ENCODE peak calls at places on chromosomes 7 and 10, in eight cellular contexts. N is hepatocyte, E is WERI-Rb-1, R is keratinocyte, W is small intestine, Q is adrenal gland, O is tibial nerve, C is uterus. F is an unnamed sample.

GRCh38 chr10:119521443-119522204 is 20.9 kb downstream of the RGS10 start:
- DNase-seq in N (no peak), E (no peak), R (peak), W (no peak), Q (no peak), O (no peak), C (no peak), F (no peak)

GRCh38 chr7:1638113-1638726 is 31.9 kb upstream of the ELFN1 start:
- DNase-seq in N (no peak), E (peak), R (no peak), W (no peak), Q (no peak), O (no peak), C (no peak), F (no peak)

GRCh38 chr7:115260381-115260780 is 338.5 kb downstream of the MDFIC start:
- DNase-seq in N (no peak), E (no peak), R (no peak), W (no peak), Q (no peak), O (no peak), C (no peak), F (no peak)

GRCh38 chr7:1396195-1396594 is 63.1 kb downstream of the MICALL2 start:
- DNase-seq in N (no peak), E (no peak), R (no peak), W (no peak), Q (no peak), O (no peak), C (no peak), F (no peak)

GRCh38 chr10:31242902-31243301 is 76.1 kb upstream of the ZEB1 start:
- DNase-seq in N (peak), E (no peak), R (no peak), W (no peak), Q (peak), O (no peak), C (no peak), F (peak)

GRCh38 chr10:59234814-59235429 is 58.5 kb downstream of the PHYHIPL start:
- DNase-seq in N (peak), E (no peak), R (no peak), W (peak), Q (no peak), O (peak), C (no peak), F (no peak)

GRCh38 chr7:127732306-127732705 is 80.3 kb downstream of the SND1 start:
- DNase-seq in N (no peak), E (no peak), R (no peak), W (no peak), Q (no peak), O (no peak), C (no peak), F (no peak)

GRCh38 chr10:5343979-5344378 is 20.8 kb upstream of the UCN3 start:
- DNase-seq in N (no peak), E (no peak), R (no peak), W (no peak), Q (no peak), O (no peak), C (no peak), F (no peak)

GRCh38 chr7:3922175-3922635 is 621.2 kb downstream of the SDK1 start:
- DNase-seq in N (peak), E (peak), R (peak), W (peak), Q (peak), O (peak), C (no peak), F (no peak)

GRCh38 chr7:147029935-147030334 is 913.3 kb downstream of the CNTNAP2 start:
- DNase-seq in N (no peak), E (no peak), R (no peak), W (no peak), Q (no peak), O (no peak), C (no peak), F (no peak)

GRCh38 chr10:74292871-74293427 is 141.9 kb downstream of the ADK start:
- DNase-seq in N (no peak), E (no peak), R (no peak), W (no peak), Q (no peak), O (no peak), C (no peak), F (no peak)

GRCh38 chr7:26365077-26365896 is 73.6 kb downstream of the SNX10 start:
- DNase-seq in N (peak), E (peak), R (no peak), W (peak), Q (peak), O (peak), C (peak), F (no peak)

GRCh38 chr10:21364196-21365114 is 161.0 kb downstream of the SKIDA1 start:
- DNase-seq in N (peak), E (no peak), R (peak), W (peak), Q (peak), O (no peak), C (no peak), F (no peak)

DNA sequence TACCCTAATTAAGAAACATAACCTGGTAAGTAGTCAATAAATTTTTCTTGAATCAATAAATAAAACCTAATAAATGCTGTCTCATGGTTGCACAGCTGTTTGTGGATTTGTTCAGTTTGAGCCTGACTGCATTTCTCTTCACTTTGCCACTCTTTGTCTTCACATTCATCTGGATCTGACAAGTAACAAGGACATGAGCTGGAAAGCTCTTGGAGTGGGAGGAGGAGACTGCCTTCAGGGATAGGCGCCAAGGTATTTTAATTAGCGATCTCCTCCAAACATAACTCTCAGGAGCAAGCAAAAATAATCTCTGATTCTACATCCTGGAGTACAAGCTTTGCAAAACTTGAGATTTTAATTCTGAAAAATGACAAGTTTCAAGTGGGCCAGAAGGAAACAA is 251.0 kb downstream of the BMPER start:
- DNase-seq in N (no peak), E (no peak), R (no peak), W (no peak), Q (no peak), O (no peak), C (no peak), F (no peak)
- H3K27ac ChIP-seq in N (no peak), E (no peak), R (no peak), W (no peak), Q (no peak), O (no peak), C (no peak), F (no peak)

DNA sequence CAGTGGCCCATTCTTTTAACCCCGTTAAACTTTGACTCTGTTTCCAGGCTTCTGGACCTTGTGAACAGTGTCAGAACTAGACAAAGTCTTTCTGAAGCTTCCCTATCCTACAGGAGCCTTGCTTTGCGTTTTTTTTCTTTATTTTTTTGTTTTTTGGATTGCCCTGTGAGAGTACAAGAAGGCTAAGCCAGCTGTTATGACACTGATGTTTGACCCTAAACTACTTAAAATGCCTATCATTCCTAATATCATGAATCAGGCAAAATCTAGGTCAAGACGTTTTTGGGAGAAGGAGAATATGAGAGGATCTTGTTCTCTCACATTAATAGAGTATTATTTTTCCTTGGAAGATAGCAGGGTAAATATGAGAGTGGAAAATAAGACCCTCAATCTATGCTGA is 79.8 kb downstream of the EPDR1 start:
- DNase-seq in N (no peak), E (no peak), R (no peak), W (no peak), Q (no peak), O (no peak), C (no peak), F (no peak)
- H3K27ac ChIP-seq in N (no peak), E (no peak), R (no peak), W (no peak), Q (peak), O (peak), C (peak), F (no peak)

DNA sequence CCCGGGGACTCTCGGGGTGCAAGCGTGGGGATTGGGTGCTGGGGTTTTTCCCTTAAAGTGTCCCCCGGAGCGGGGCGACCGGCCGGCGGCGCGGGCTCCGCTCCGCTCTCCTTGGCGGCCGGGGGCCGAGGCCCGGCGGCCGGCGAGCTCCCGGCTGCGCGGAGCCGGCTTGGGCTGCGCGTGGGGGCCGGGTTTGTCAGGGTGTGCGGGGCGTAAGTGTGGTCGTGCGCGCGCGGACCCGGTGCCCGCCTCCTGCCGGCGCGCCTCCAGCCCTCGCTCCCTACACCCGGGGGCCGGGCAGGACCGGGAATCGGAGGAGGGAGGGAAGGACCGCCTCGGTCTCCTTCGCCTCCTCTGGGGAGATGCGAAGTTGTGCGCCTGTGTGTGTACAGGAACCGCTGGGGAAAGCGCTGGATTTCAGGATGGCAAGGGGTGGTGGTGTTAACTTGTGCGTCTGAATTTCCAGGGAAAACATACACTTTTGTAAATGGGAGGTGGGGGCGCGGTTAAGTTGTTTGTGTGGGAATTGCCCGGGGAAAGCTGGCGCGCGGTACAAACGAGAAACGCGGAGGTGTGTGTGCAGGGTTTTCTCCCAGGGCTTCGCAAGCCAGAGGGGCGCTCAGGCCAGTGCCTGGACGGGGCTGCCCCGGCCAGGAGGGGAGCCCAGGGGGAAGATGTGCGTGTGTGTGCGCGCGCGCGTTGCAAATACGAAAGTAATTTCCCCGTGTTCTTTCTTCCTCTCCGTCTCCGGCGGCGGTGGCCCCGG is 742 bp downstream of the ZMIZ1 start:
- DNase-seq in N (peak), E (peak), R (no peak), W (peak), Q (peak), O (no peak), C (peak), F (peak)
- H3K27ac ChIP-seq in N (peak), E (peak), R (peak), W (peak), Q (peak), O (peak), C (peak), F (peak)

GRCh38 chr10:102704915-102705314 is 9.3 kb downstream of the ARL3 start:
- DNase-seq in N (no peak), E (no peak), R (no peak), W (no peak), Q (no peak), O (no peak), C (no peak), F (no peak)
- H3K27ac ChIP-seq in N (no peak), E (no peak), R (no peak), W (no peak), Q (no peak), O (no peak), C (no peak), F (no peak)

GRCh38 chr7:8963722-8964121 is 530.3 kb downstream of the NXPH1 start:
- DNase-seq in N (no peak), E (no peak), R (no peak), W (no peak), Q (no peak), O (no peak), C (no peak), F (no peak)
- H3K27ac ChIP-seq in N (no peak), E (no peak), R (no peak), W (no peak), Q (no peak), O (no peak), C (no peak), F (no peak)

DNA sequence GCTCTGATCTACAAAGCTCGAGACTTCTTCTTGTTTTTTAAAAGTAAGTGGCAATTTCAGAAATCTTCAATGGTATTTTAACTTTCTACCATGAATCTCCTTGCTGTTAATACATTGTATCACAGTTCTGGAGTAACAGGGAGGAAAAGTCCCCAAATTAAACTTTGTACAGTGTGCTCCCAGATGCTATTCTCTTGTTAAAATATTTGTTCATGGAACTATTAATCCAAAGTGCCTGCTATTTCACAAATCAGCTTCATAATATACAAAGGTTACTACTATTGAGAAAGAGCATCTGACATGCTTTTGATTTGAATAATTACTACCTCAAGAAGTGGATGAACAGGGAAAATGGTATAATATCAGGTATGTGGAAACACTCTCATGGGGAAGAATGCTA is 36.6 kb downstream of the SIRT1 start:
- DNase-seq in N (no peak), E (no peak), R (no peak), W (no peak), Q (no peak), O (no peak), C (no peak), F (no peak)
- H3K27ac ChIP-seq in N (no peak), E (no peak), R (no peak), W (no peak), Q (no peak), O (no peak), C (no peak), F (no peak)

DNA sequence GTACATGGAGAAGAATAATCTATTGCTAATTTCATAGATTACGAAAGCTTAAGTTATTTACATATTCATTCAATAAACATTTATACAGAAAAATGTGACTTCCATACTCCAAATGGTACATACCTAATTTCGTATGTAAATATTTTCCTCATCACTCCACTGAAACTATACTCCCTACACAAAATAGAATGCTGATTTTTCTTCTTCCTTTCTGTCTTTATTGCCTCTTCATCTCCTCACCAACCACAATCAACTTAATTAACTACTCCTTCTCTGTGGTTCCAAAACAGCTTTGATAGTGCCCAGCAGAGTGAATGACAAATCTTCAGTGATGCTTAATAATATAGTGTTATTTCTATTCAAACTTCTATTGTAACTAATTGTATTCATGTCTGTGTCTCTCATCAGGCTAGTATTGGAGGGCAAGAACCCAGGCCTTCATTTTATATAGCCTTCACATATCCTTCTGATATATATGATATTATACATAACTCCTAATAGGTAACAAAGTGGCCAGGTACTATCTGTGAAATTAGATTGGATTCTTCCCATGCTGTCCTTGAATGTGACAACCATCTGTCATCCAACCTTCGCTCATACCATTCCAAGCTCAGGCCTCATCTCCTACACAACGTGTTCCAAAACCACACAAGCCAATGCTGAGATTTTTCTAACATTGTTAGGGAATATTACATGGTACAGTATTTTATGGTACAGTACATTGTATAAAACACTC is 5.3 kb downstream of the ITGB1 start:
- DNase-seq in N (no peak), E (no peak), R (no peak), W (no peak), Q (no peak), O (no peak), C (no peak), F (no peak)
- H3K27ac ChIP-seq in N (no peak), E (no peak), R (peak), W (no peak), Q (no peak), O (no peak), C (no peak), F (no peak)

DNA sequence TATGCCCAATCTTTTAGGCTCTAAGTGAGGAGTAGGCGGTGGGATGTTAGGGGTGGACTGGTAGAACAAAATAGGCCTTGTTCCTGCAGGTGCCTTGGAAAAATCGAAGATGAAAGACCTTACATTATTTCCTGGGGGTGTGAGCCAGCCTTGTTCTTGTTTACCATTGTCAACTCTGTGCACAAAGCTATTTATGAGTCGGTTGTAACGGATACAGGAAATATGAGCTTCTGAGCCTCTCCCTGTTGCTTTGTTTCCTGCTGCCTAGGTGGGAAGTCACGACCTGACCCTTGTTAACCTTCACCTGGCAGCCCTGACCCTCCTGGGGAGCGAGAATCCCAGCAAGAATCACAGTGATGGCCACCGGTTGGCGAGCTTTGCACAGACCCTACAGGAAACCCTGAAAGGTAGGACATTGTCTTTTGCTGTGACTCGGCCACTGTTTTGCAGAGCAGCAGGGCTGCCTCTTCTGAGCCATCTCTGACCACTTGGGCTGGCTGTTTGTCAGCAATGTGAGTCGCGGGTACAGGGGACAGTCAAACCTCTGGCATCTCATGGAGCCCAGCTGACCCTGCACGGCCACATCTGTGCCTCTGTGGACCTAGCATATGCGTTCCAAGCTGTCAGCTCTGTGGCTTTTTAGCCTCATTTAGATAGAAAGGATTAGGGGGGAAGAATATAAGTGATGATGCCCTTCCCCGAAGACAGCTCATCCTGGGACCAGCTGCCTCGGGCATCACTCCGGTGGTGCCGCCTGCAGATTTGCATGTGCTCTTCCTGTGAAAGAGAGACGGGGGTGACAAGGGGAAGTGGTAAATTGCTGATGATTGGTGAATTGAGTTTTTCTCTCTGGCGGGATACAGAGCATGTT is 102.1 kb upstream of the ANLN start:
- DNase-seq in N (no peak), E (no peak), R (no peak), W (peak), Q (no peak), O (no peak), C (no peak), F (no peak)
- H3K27ac ChIP-seq in N (no peak), E (no peak), R (no peak), W (no peak), Q (no peak), O (peak), C (peak), F (no peak)

GRCh38 chr7:80114159-80114558 is 20.5 kb upstream of the GNAI1 start:
- DNase-seq in N (no peak), E (no peak), R (no peak), W (no peak), Q (no peak), O (no peak), C (no peak), F (no peak)
- H3K27ac ChIP-seq in N (no peak), E (no peak), R (no peak), W (no peak), Q (no peak), O (no peak), C (no peak), F (no peak)

GRCh38 chr7:16889305-16889704 is 7.5 kb upstream of the AGR3 start:
- DNase-seq in N (no peak), E (no peak), R (no peak), W (no peak), Q (no peak), O (no peak), C (no peak), F (no peak)
- H3K27ac ChIP-seq in N (peak), E (no peak), R (no peak), W (no peak), Q (no peak), O (no peak), C (no peak), F (no peak)

F was measured in aorta.